ENCODE peak calls at places on chromosomes 6 and 20, in nine cellular contexts. One of them, this sample, is unnamed.
A peak's percentile ranks its signal among the peaks of the same experiment; 100 is the strongest.

GRCh38 chr6:169161572-169162167 is 92.0 kb downstream of the THBS2 start:
- DNase-seq in fibroblast of lung: no peak
- DNase-seq in transverse colon: no peak
- DNase-seq in IMR-90: peak; percentile 43
- DNase-seq in PC-9: no peak
- DNase-seq in A549: no peak
- DNase-seq in AG04450: no peak
- DNase-seq in GM23338: no peak
- DNase-seq in Peyer's patch: no peak
- DNase-seq in this sample: peak; percentile 73

GRCh38 chr6:112317461-112317860 is 29.7 kb upstream of the RFPL4B start:
- DNase-seq in GM23338: no peak
- DNase-seq in Peyer's patch: no peak
- DNase-seq in A549: no peak
- DNase-seq in PC-9: no peak
- DNase-seq in IMR-90: no peak
- DNase-seq in AG04450: no peak
- DNase-seq in fibroblast of lung: no peak
- DNase-seq in transverse colon: no peak
- DNase-seq in this sample: no peak

GRCh38 chr20:14879839-14880238 is 542.4 kb upstream of the FLRT3 start:
- DNase-seq in IMR-90: no peak
- DNase-seq in A549: no peak
- DNase-seq in fibroblast of lung: no peak
- DNase-seq in PC-9: no peak
- DNase-seq in Peyer's patch: no peak
- DNase-seq in transverse colon: no peak
- DNase-seq in GM23338: no peak
- DNase-seq in AG04450: no peak
- DNase-seq in this sample: no peak

GRCh38 chr20:44012466-44013226 is 98.0 kb downstream of the TOX2 start:
- DNase-seq in GM23338: no peak
- DNase-seq in Peyer's patch: peak; percentile 36
- DNase-seq in fibroblast of lung: no peak
- DNase-seq in transverse colon: no peak
- DNase-seq in AG04450: no peak
- DNase-seq in PC-9: no peak
- DNase-seq in IMR-90: no peak
- DNase-seq in A549: no peak
- DNase-seq in this sample: no peak

GRCh38 chr6:66508433-66508832 is 801.4 kb upstream of the EYS start:
- DNase-seq in transverse colon: no peak
- DNase-seq in PC-9: no peak
- DNase-seq in IMR-90: peak; percentile 20
- DNase-seq in A549: no peak
- DNase-seq in GM23338: no peak
- DNase-seq in Peyer's patch: no peak
- DNase-seq in fibroblast of lung: peak; percentile 68
- DNase-seq in AG04450: peak; percentile 58
- DNase-seq in this sample: no peak

GRCh38 chr6:137229075-137229759 is 10.0 kb upstream of the IFNGR1 start:
- DNase-seq in GM23338: no peak
- DNase-seq in fibroblast of lung: no peak
- DNase-seq in AG04450: no peak
- DNase-seq in PC-9: no peak
- DNase-seq in A549: no peak
- DNase-seq in Peyer's patch: no peak
- DNase-seq in transverse colon: no peak
- DNase-seq in IMR-90: no peak
- DNase-seq in this sample: no peak

GRCh38 chr6:161011509-161012480 is 20.2 kb downstream of the MAP3K4 start:
- DNase-seq in Peyer's patch: no peak
- DNase-seq in A549: no peak
- DNase-seq in transverse colon: no peak
- DNase-seq in IMR-90: peak; percentile 17
- DNase-seq in GM23338: peak; percentile 89
- DNase-seq in AG04450: no peak
- DNase-seq in fibroblast of lung: peak; percentile 77
- DNase-seq in PC-9: no peak
- DNase-seq in this sample: no peak

GRCh38 chr20:55004044-55004443 is 528.7 kb downstream of the DOK5 start:
- DNase-seq in GM23338: no peak
- DNase-seq in AG04450: no peak
- DNase-seq in A549: no peak
- DNase-seq in transverse colon: no peak
- DNase-seq in Peyer's patch: no peak
- DNase-seq in IMR-90: no peak
- DNase-seq in fibroblast of lung: no peak
- DNase-seq in PC-9: no peak
- DNase-seq in this sample: no peak

GRCh38 chr6:21264288-21264818 is 329.2 kb upstream of the SOX4 start:
- DNase-seq in PC-9: no peak
- DNase-seq in transverse colon: no peak
- DNase-seq in GM23338: no peak
- DNase-seq in A549: no peak
- DNase-seq in AG04450: no peak
- DNase-seq in Peyer's patch: no peak
- DNase-seq in IMR-90: no peak
- DNase-seq in fibroblast of lung: no peak
- DNase-seq in this sample: no peak

GRCh38 chr6:1131285-1132079 is 180.4 kb upstream of the FOXQ1 start:
- DNase-seq in PC-9: no peak
- DNase-seq in AG04450: peak; percentile 76
- DNase-seq in fibroblast of lung: peak; percentile 83
- DNase-seq in transverse colon: no peak
- DNase-seq in IMR-90: peak; percentile 94
- DNase-seq in Peyer's patch: no peak
- DNase-seq in GM23338: no peak
- DNase-seq in A549: no peak
- DNase-seq in this sample: no peak

GRCh38 chr6:87700351-87700728 is 1.7 kb downstream of the AKIRIN2 start:
- DNase-seq in AG04450: no peak
- DNase-seq in Peyer's patch: no peak
- DNase-seq in IMR-90: no peak
- DNase-seq in PC-9: no peak
- DNase-seq in transverse colon: no peak
- DNase-seq in fibroblast of lung: no peak
- DNase-seq in A549: no peak
- DNase-seq in GM23338: no peak
- DNase-seq in this sample: no peak

GRCh38 chr20:32327087-32327681 is 30.9 kb upstream of the ASXL1 start:
- DNase-seq in AG04450: peak; percentile 66
- DNase-seq in IMR-90: peak; percentile 93
- DNase-seq in GM23338: no peak
- DNase-seq in transverse colon: no peak
- DNase-seq in PC-9: no peak
- DNase-seq in A549: no peak
- DNase-seq in Peyer's patch: no peak
- DNase-seq in fibroblast of lung: peak; percentile 63
- DNase-seq in this sample: no peak

GRCh38 chr6:71608646-71609045 is 277.7 kb upstream of the RIMS1 start:
- DNase-seq in transverse colon: no peak
- DNase-seq in IMR-90: no peak
- DNase-seq in A549: no peak
- DNase-seq in fibroblast of lung: no peak
- DNase-seq in GM23338: no peak
- DNase-seq in PC-9: no peak
- DNase-seq in Peyer's patch: no peak
- DNase-seq in AG04450: no peak
- DNase-seq in this sample: no peak

GRCh38 chr6:67175091-67175490 is 1460.0 kb upstream of the ADGRB3 start:
- DNase-seq in transverse colon: no peak
- DNase-seq in IMR-90: no peak
- DNase-seq in PC-9: no peak
- DNase-seq in Peyer's patch: no peak
- DNase-seq in fibroblast of lung: no peak
- DNase-seq in AG04450: no peak
- DNase-seq in A549: no peak
- DNase-seq in GM23338: no peak
- DNase-seq in this sample: no peak

GRCh38 chr20:49872056-49872455 is 43.3 kb downstream of the SPATA2 start:
- DNase-seq in AG04450: no peak
- DNase-seq in Peyer's patch: no peak
- DNase-seq in fibroblast of lung: no peak
- DNase-seq in A549: no peak
- DNase-seq in GM23338: no peak
- DNase-seq in transverse colon: no peak
- DNase-seq in IMR-90: no peak
- DNase-seq in PC-9: no peak
- DNase-seq in this sample: peak; percentile 7

GRCh38 chr6:108074057-108074358 is 533 bp downstream of the OSTM1 start:
- DNase-seq in PC-9: no peak
- DNase-seq in AG04450: no peak
- DNase-seq in transverse colon: no peak
- DNase-seq in IMR-90: peak; percentile 31
- DNase-seq in Peyer's patch: peak; percentile 61
- DNase-seq in fibroblast of lung: no peak
- DNase-seq in GM23338: no peak
- DNase-seq in A549: no peak
- DNase-seq in this sample: no peak

GRCh38 chr6:149057464-149057840 is 260.1 kb upstream of the TAB2 start:
- DNase-seq in transverse colon: no peak
- DNase-seq in GM23338: no peak
- DNase-seq in IMR-90: no peak
- DNase-seq in A549: no peak
- DNase-seq in Peyer's patch: no peak
- DNase-seq in fibroblast of lung: no peak
- DNase-seq in PC-9: no peak
- DNase-seq in AG04450: no peak
- DNase-seq in this sample: no peak

GRCh38 chr6:7896465-7896987 is 14.1 kb downstream of the TXNDC5 start:
- DNase-seq in AG04450: no peak
- DNase-seq in A549: no peak
- DNase-seq in PC-9: no peak
- DNase-seq in fibroblast of lung: no peak
- DNase-seq in GM23338: no peak
- DNase-seq in transverse colon: no peak
- DNase-seq in IMR-90: no peak
- DNase-seq in Peyer's patch: no peak
- DNase-seq in this sample: no peak

DNA sequence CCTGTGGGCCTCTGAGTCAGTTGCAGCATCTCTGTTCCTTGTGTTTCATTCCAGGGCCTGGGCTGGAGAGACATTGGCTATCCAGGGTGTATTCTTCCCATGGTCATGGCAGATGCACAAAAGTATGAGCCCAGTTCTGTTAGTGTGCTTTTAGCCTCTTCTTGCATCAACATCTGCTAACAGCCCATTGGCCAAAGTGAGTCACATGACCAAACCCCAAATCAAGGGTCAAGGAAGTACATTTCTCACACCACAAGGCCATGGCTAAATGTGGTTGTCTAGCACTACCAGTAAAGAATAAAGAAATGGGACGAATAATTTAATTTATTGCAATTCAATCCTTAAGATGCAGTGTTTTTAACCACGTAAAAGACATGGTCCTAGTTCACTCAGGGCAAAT is 43.9 kb downstream of the NRN1 start:
- DNase-seq in transverse colon: no peak
- DNase-seq in PC-9: no peak
- DNase-seq in GM23338: no peak
- DNase-seq in fibroblast of lung: no peak
- DNase-seq in IMR-90: no peak
- DNase-seq in Peyer's patch: no peak
- DNase-seq in A549: no peak
- DNase-seq in AG04450: no peak
- DNase-seq in this sample: no peak
- TF ChIP-seq CTCF in transverse colon: no peak
- TF ChIP-seq CTCF in PC-9: no peak
- TF ChIP-seq CTCF in GM23338: no peak
- TF ChIP-seq CTCF in fibroblast of lung: no peak
- TF ChIP-seq CTCF in IMR-90: no peak
- TF ChIP-seq CTCF in Peyer's patch: no peak
- TF ChIP-seq CTCF in A549: no peak
- TF ChIP-seq CTCF in AG04450: no peak
- TF ChIP-seq CTCF in this sample: no peak

DNA sequence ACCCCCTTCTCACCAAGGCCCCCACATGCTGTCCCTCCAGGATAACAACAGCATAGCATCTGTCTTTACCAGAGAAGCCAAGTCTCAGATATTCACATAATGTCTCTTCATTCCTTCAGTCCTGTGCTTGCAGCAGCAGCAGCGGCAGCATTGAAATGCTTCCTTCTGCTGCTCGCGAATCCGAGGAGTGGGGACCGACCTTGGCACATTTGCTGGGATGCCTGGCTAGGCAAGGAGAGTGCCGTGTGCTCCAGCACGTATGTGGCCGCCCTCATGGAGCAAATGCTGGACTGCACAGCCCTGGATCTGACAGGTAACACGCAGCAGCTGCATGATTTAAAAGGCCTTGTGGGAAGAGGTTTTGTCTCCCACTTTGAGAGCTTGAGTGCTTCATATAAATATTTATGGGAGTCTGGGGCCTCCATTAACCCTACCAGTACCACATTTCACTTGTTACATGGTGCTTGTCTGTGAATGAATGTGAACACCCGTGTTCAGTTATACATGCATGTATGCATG is 9.9 kb downstream of the MAFB start:
- DNase-seq in fibroblast of lung: no peak
- DNase-seq in PC-9: no peak
- DNase-seq in transverse colon: no peak
- DNase-seq in IMR-90: no peak
- DNase-seq in A549: no peak
- DNase-seq in AG04450: no peak
- DNase-seq in Peyer's patch: no peak
- DNase-seq in GM23338: no peak
- DNase-seq in this sample: no peak
- H3K27ac ChIP-seq in fibroblast of lung: no peak overlapping the region
- H3K27ac ChIP-seq in PC-9: no peak overlapping the region
- H3K27ac ChIP-seq in transverse colon: no peak overlapping the region
- H3K27ac ChIP-seq in IMR-90: no peak overlapping the region
- H3K27ac ChIP-seq in A549: no peak overlapping the region
- H3K27ac ChIP-seq in AG04450: no peak overlapping the region
- H3K27ac ChIP-seq in Peyer's patch: no peak overlapping the region
- H3K27ac ChIP-seq in GM23338: no peak overlapping the region
- H3K27ac ChIP-seq in this sample: no peak overlapping the region

GRCh38 chr6:106084973-106085686 is 1.0 kb upstream of the PRDM1 start:
- DNase-seq in Peyer's patch: no peak
- DNase-seq in GM23338: peak; percentile 39
- DNase-seq in PC-9: no peak
- DNase-seq in IMR-90: peak; percentile 68
- DNase-seq in fibroblast of lung: peak; percentile 44
- DNase-seq in AG04450: no peak
- DNase-seq in transverse colon: no peak
- DNase-seq in A549: no peak
- DNase-seq in this sample: no peak
- TF ChIP-seq CTCF in Peyer's patch: no peak
- TF ChIP-seq CTCF in GM23338: no peak
- TF ChIP-seq CTCF in PC-9: no peak
- TF ChIP-seq CTCF in IMR-90: no peak
- TF ChIP-seq CTCF in fibroblast of lung: no peak
- TF ChIP-seq CTCF in AG04450: no peak
- TF ChIP-seq CTCF in transverse colon: no peak
- TF ChIP-seq CTCF in A549: no peak
- TF ChIP-seq CTCF in this sample: no peak

DNA sequence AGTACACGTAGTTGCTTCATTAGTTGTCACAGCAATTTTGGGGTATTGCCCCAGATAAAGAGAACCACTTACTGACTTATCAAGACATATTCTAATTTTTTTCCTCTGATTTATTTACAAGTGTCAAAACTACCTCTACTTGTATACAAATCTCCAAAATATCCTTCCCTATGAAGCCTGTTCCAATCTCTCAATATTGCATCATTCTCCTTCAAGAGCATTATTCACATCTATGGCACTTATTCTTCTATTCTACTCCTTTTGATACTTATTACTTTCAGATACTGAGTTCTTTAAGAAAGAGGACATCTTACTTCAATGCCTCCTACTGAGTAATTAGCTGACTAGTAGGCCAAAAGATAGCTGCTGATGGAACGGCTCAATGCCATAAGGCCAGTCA is 105.2 kb downstream of the SMLR1 start:
- DNase-seq in Peyer's patch: no peak
- DNase-seq in A549: no peak
- DNase-seq in AG04450: no peak
- DNase-seq in IMR-90: no peak
- DNase-seq in PC-9: no peak
- DNase-seq in fibroblast of lung: peak; percentile 17
- DNase-seq in GM23338: no peak
- DNase-seq in transverse colon: no peak
- DNase-seq in this sample: no peak
- H3K27ac ChIP-seq in Peyer's patch: no peak overlapping the region
- H3K27ac ChIP-seq in A549: no peak overlapping the region
- H3K27ac ChIP-seq in AG04450: no peak overlapping the region
- H3K27ac ChIP-seq in IMR-90: peak overlapping the region; percentile 34
- H3K27ac ChIP-seq in PC-9: no peak overlapping the region
- H3K27ac ChIP-seq in fibroblast of lung: no peak overlapping the region
- H3K27ac ChIP-seq in GM23338: peak overlapping the region; percentile 17
- H3K27ac ChIP-seq in transverse colon: no peak overlapping the region
- H3K27ac ChIP-seq in this sample: no peak overlapping the region